ENCODE peak calls at places on chromosomes 16 and 17, in nine cellular contexts. K is pancreas; T is testis; U is choroid plexus epithelial cell; H is endothelial cell; N is CD8-positive, alpha-beta T cell; L is nephron progenitor cell; W is heart right ventricle; E is AG10803. G is an unnamed sample.

GRCh38 chr16:15495898-15496297 is 61.5 kb downstream of the BMERB1 start:
- DNase-seq in K (no peak), T (no peak), U (no peak), H (no peak), N (no peak), L (no peak), W (no peak), E (no peak), G (no peak)

GRCh38 chr16:9195301-9195700 is 103.9 kb downstream of the HAPSTR1 start:
- DNase-seq in K (no peak), T (no peak), U (no peak), H (no peak), N (no peak), L (no peak), W (no peak), E (no peak), G (no peak)

GRCh38 chr17:7064248-7064647 is 15.8 kb downstream of the CLEC10A start:
- DNase-seq in K (no peak), T (no peak), U (peak; percentile 43), H (no peak), N (no peak), L (no peak), W (no peak), E (no peak), G (no peak)

GRCh38 chr17:75876190-75876937 is 2.0 kb downstream of the TRIM47 start:
- DNase-seq in K (peak; percentile 83), T (no peak), U (no peak), H (peak; percentile 37), N (peak; percentile 86), L (peak; percentile 36), W (no peak), E (no peak), G (peak; percentile 72)

GRCh38 chr16:57151369-57151768 is 34.5 kb downstream of the PSME3IP1 start:
- DNase-seq in K (no peak), T (no peak), U (no peak), H (no peak), N (no peak), L (no peak), W (no peak), E (no peak), G (no peak)

GRCh38 chr17:8649157-8650118 is 18.9 kb upstream of the MYH10 start:
- DNase-seq in K (no peak), T (no peak), U (peak; percentile 84), H (no peak), N (no peak), L (no peak), W (no peak), E (peak; percentile 99), G (no peak)

GRCh38 chr16:559021-559380 is 1.2 kb upstream of the PRR35 start:
- DNase-seq in K (no peak), T (no peak), U (no peak), H (no peak), N (no peak), L (no peak), W (no peak), E (no peak), G (no peak)

GRCh38 chr17:40318835-40319332 is 9.9 kb downstream of the RARA start:
- DNase-seq in K (peak; percentile 62), T (no peak), U (no peak), H (no peak), N (no peak), L (no peak), W (no peak), E (peak; percentile 38), G (peak; percentile 12)

GRCh38 chr16:68444058-68444657 is 4.2 kb downstream of the SMPD3 start:
- DNase-seq in K (peak; percentile 67), T (peak; percentile 47), U (peak; percentile 57), H (peak; percentile 81), N (no peak), L (peak; percentile 87), W (no peak), E (no peak), G (peak; percentile 29)

GRCh38 chr17:33509331-33509730 is 216.2 kb upstream of the ASIC2 start:
- DNase-seq in K (no peak), T (peak; percentile 85), U (no peak), H (no peak), N (no peak), L (no peak), W (no peak), E (no peak), G (no peak)

GRCh38 chr17:2926019-2926650 is 129.9 kb downstream of the RAP1GAP2 start:
- DNase-seq in K (no peak), T (no peak), U (no peak), H (no peak), N (no peak), L (no peak), W (no peak), E (no peak), G (no peak)

GRCh38 chr17:50904522-50905459 is 38.6 kb upstream of the TOB1 start:
- DNase-seq in K (peak; percentile 84), T (peak; percentile 50), U (peak; percentile 23), H (no peak), N (no peak), L (no peak), W (peak; percentile 53), E (peak; percentile 25), G (no peak)

GRCh38 chr17:69870751-69871199 is 204.2 kb upstream of the KCNJ16 start:
- DNase-seq in K (no peak), T (no peak), U (peak; percentile 34), H (no peak), N (no peak), L (no peak), W (no peak), E (peak; percentile 92), G (no peak)

GRCh38 chr17:36608794-36609497 is 7.6 kb downstream of the MRM1 start:
- DNase-seq in K (no peak), T (peak; percentile 67), U (peak; percentile 87), H (peak; percentile 40), N (no peak), L (peak; percentile 65), W (no peak), E (peak; percentile 65), G (no peak)

GRCh38 chr17:57135748-57136342 is 50.8 kb downstream of the AKAP1 start:
- DNase-seq in K (no peak), T (no peak), U (no peak), H (peak; percentile 19), N (no peak), L (no peak), W (no peak), E (no peak), G (no peak)

GRCh38 chr17:72778161-72779151 is 314.0 kb downstream of the SLC39A11 start:
- DNase-seq in K (no peak), T (no peak), U (no peak), H (no peak), N (no peak), L (no peak), W (no peak), E (no peak), G (no peak)

GRCh38 chr17:2929881-2930533 is 133.4 kb downstream of the OR1D5 start:
- DNase-seq in K (peak; percentile 73), T (peak; percentile 57), U (peak; percentile 33), H (peak; percentile 75), N (peak; percentile 15), L (peak; percentile 71), W (no peak), E (no peak), G (peak; percentile 57)

GRCh38 chr16:53984936-53985335 is 281.0 kb downstream of the FTO start:
- DNase-seq in K (no peak), T (no peak), U (no peak), H (no peak), N (no peak), L (no peak), W (no peak), E (no peak), G (no peak)

GRCh38 chr17:59181481-59181880 is 25.9 kb downstream of the PRR11 start:
- DNase-seq in K (no peak), T (no peak), U (no peak), H (no peak), N (no peak), L (no peak), W (no peak), E (no peak), G (no peak)
- TF ChIP-seq CTCF in K (no peak), T (no peak), U (no peak), H (no peak), N (no peak), L (no peak), W (no peak), E (no peak), G (no peak)

DNA sequence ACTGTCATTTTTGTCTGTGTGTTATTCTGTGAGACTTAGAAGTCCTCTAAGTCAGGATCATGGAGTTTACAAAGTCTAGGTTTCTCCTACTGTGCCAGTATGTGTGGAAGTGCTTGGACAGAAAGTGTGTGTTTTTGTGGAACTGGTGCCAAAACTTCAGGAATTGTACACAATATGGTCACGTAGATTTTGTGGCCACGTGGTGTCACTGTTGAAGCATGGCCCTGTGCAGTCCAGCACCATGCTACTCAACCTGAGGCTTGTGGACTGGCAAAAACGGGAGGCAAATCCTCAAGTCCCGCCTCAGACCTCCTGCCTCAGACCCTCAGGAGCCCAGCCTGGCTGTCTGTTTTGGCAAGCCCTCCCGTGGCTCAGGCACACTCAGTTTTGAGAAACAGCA is 16.7 kb upstream of the ALKBH5 start:
- DNase-seq in K (no peak), T (no peak), U (no peak), H (no peak), N (no peak), L (no peak), W (no peak), E (no peak), G (no peak)
- TF ChIP-seq CTCF in K (no peak), T (no peak), U (peak; percentile 26), H (no peak), N (no peak), L (no peak), W (no peak), E (peak; percentile 11), G (no peak)

GRCh38 chr16:30065112-30065942 is at the start of gene ALDOA:
- DNase-seq in K (peak; percentile 99), T (peak; percentile 98), U (peak; percentile 99), H (peak; percentile 94), N (peak; percentile 94), L (peak; percentile 91), W (peak; percentile 98), E (peak; percentile 99), G (peak; percentile 97)

GRCh38 chr16:30064746-30065111 is 831 bp upstream of the ALDOA start:
- DNase-seq in K (no peak), T (no peak), U (no peak), H (no peak), N (no peak), L (no peak), W (no peak), E (no peak), G (no peak)

GRCh38 chr16:30063278-30063892 is 2.2 kb upstream of the ALDOA start:
- DNase-seq in K (no peak), T (no peak), U (no peak), H (no peak), N (no peak), L (no peak), W (no peak), E (no peak), G (no peak)

GRCh38 chr16:30065943-30066881 is 652 bp downstream of the ALDOA start:
- DNase-seq in K (peak; percentile 76), T (peak; percentile 33), U (peak; percentile 74), H (no peak), N (peak; percentile 49), L (no peak), W (no peak), E (peak; percentile 65), G (no peak)

GRCh38 chr16:30063893-30064745 is 1.4 kb upstream of the ALDOA start:
- DNase-seq in K (peak; percentile 82), T (peak; percentile 81), U (peak; percentile 63), H (peak; percentile 23), N (peak; percentile 77), L (peak; percentile 61), W (peak; percentile 72), E (no peak), G (peak; percentile 84)
- TF ChIP-seq CTCF in K (no peak), T (no peak), U (peak; percentile 42), H (no peak), N (peak; percentile 20), L (no peak), W (no peak), E (peak; percentile 18), G (peak; percentile 36)

GRCh38 chr16:28136751-28137434 is 73.4 kb upstream of the GSG1L start:
- DNase-seq in K (no peak), T (peak; percentile 38), U (peak; percentile 36), H (no peak), N (peak; percentile 53), L (no peak), W (no peak), E (no peak), G (peak; percentile 16)
- TF ChIP-seq CTCF in K (no peak), T (no peak), U (peak; percentile 49), H (no peak), N (peak; percentile 38), L (no peak), W (no peak), E (no peak), G (no peak)

G was measured in GM20000.